ENCODE peak calls at places on chromosomes 5 and 9, in four cellular contexts. V is CD8-positive, alpha-beta T cell; E is Calu3; T is psoas muscle. M is an unnamed sample.

GRCh38 chr9:101578378-101578777 is 16.4 kb downstream of the PPP3R2 start:
- DNase-seq in T (no peak), V (no peak), E (no peak), M (peak)

GRCh38 chr9:136244116-136244775 is 1.4 kb downstream of the QSOX2 start:
- DNase-seq in V (peak), E (no peak), T (no peak), M (no peak)

GRCh38 chr5:179475211-179475840 is 75.0 kb upstream of the RUFY1 start:
- DNase-seq in V (no peak), T (no peak), E (no peak), M (no peak)

GRCh38 chr9:135814421-135814820 is 92.9 kb downstream of the CAMSAP1 start:
- DNase-seq in T (no peak), V (no peak), E (no peak), M (no peak)

GRCh38 chr9:94672811-94673487 is 33.6 kb upstream of the FBP1 start:
- DNase-seq in T (no peak), V (no peak), E (no peak), M (no peak)

GRCh38 chr5:133357758-133358157 is 254.6 kb downstream of the FSTL4 start:
- DNase-seq in T (no peak), V (no peak), E (no peak), M (no peak)

GRCh38 chr5:56900858-56901578 is 8.4 kb upstream of the SETD9 start:
- DNase-seq in E (peak), V (peak), T (no peak), M (no peak)

GRCh38 chr5:20610650-20611049 is 622.6 kb upstream of the CDH18 start:
- DNase-seq in V (no peak), E (no peak), T (no peak), M (no peak)

GRCh38 chr9:69946800-69947437 is 96.7 kb upstream of the MAMDC2 start:
- DNase-seq in E (peak), T (no peak), V (no peak), M (peak)

GRCh38 chr9:126292736-126293521 is 33.7 kb upstream of the MVB12B start:
- DNase-seq in E (no peak), V (no peak), T (no peak), M (no peak)

GRCh38 chr5:168121138-168121494 is 170.3 kb upstream of the WWC1 start:
- DNase-seq in V (no peak), T (no peak), E (no peak), M (no peak)

GRCh38 chr5:132458226-132458560 is 32.4 kb downstream of the IRF1 start:
- DNase-seq in V (no peak), T (no peak), E (no peak), M (no peak)

GRCh38 chr5:24364711-24365110 is 280.1 kb downstream of the CDH10 start:
- DNase-seq in T (no peak), E (no peak), V (no peak), M (no peak)

GRCh38 chr5:15683332-15683731 is 183.4 kb downstream of the FBXL7 start:
- DNase-seq in V (no peak), E (no peak), T (no peak), M (no peak)

GRCh38 chr5:172807766-172808311 is 26.2 kb upstream of the ERGIC1 start:
- DNase-seq in E (no peak), V (no peak), T (no peak), M (no peak)

GRCh38 chr9:126857261-126857960 is 3.0 kb upstream of the ZBTB34 start:
- DNase-seq in E (no peak), T (no peak), V (no peak), M (no peak)

GRCh38 chr9:114287001-114287762 is 35.7 kb upstream of the ORM1 start:
- DNase-seq in V (no peak), T (peak), E (no peak), M (no peak)

GRCh38 chr9:101162231-101162630 is 133.7 kb downstream of the PLPPR1 start:
- DNase-seq in V (no peak), E (no peak), T (no peak), M (no peak)

GRCh38 chr5:33343661-33344327 is 97.0 kb upstream of the TARS1 start:
- DNase-seq in E (no peak), V (no peak), T (no peak), M (no peak)

GRCh38 chr5:51345106-51345505 is 38.1 kb upstream of the ISL1 start:
- DNase-seq in T (no peak), E (no peak), V (no peak), M (no peak)

GRCh38 chr5:74030821-74031220 is 404.8 kb downstream of the ARHGEF28 start:
- DNase-seq in T (no peak), E (no peak), V (no peak), M (no peak)

GRCh38 chr5:134603059-134603458 is 29.6 kb downstream of the SAR1B start:
- DNase-seq in T (no peak), E (no peak), V (no peak), M (no peak)

GRCh38 chr5:1875481-1875842 is 7.3 kb downstream of the IRX4 start:
- DNase-seq in T (no peak), V (no peak), E (no peak), M (no peak)

GRCh38 chr5:60333103-60333502 is 366.9 kb downstream of the DEPDC1B start:
- DNase-seq in E (no peak), V (no peak), T (no peak), M (no peak)

GRCh38 chr5:15010936-15011335 is 139.4 kb upstream of the ANKH start:
- DNase-seq in T (no peak), V (no peak), E (no peak), M (no peak)

GRCh38 chr5:38039826-38040225 is 200.0 kb upstream of the GDNF start:
- DNase-seq in V (no peak), T (no peak), E (no peak), M (no peak)

GRCh38 chr9:113997610-113998009 is 80.5 kb downstream of the AMBP start:
- DNase-seq in V (no peak), T (no peak), E (no peak), M (peak)

GRCh38 chr9:79023134-79023577 is 548.6 kb upstream of the TLE4 start:
- DNase-seq in V (no peak), T (no peak), E (no peak), M (no peak)

GRCh38 chr9:12554636-12555035 is 138.5 kb upstream of the TYRP1 start:
- DNase-seq in E (peak), T (no peak), V (no peak), M (no peak)

GRCh38 chr5:55691265-55692105 is 20.6 kb downstream of the SLC38A9 start:
- DNase-seq in V (no peak), E (no peak), T (no peak), M (no peak)

GRCh38 chr5:55564716-55565115 is 30.0 kb upstream of the PLPP1 start:
- DNase-seq in T (no peak), V (no peak), E (no peak), M (no peak)

GRCh38 chr9:109190151-109190550 is 23.1 kb upstream of the FRRS1L start:
- DNase-seq in E (no peak), V (no peak), T (no peak), M (no peak)

GRCh38 chr5:124235576-124235975 is 510.9 kb downstream of the ZNF608 start:
- DNase-seq in E (no peak), T (no peak), V (no peak), M (no peak)

DNA sequence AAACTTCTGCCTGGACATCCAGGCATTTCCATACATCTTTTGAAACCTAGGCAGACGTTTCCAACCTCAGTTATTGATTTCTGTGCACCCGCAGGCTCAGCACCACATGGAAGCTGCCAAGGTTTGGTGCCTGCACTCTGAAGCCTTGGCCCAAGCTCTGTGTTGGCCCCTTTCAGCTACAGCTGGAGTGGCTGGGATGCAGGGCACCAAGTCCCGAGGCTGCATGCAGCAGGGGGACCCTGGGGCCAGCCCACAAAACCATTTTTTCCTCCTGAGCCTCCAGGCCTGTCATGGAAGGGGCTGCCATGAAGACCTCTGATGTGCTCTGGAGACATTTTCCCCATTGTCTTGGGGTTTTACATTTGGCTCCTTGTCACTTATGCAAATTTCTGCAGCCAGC is 49.9 kb downstream of the NFX1 start:
- DNase-seq in T (no peak), V (no peak), E (no peak), M (no peak)
- TF ChIP-seq CTCF in T (no peak), V (no peak), E (no peak), M (no peak)

GRCh38 chr9:130897105-130897751 is 616 bp upstream of the QRFP start:
- DNase-seq in T (no peak), E (no peak), V (no peak), M (no peak)

GRCh38 chr9:130898552-130898852 is 1.9 kb upstream of the QRFP start:
- DNase-seq in E (no peak), V (no peak), T (no peak), M (no peak)

GRCh38 chr9:130897848-130898551 is 1.4 kb upstream of the QRFP start:
- DNase-seq in T (peak), E (no peak), V (no peak), M (no peak)

GRCh38 chr9:130900701-130901497 is 4.3 kb upstream of the QRFP start:
- DNase-seq in T (no peak), V (no peak), E (no peak), M (no peak)

DNA sequence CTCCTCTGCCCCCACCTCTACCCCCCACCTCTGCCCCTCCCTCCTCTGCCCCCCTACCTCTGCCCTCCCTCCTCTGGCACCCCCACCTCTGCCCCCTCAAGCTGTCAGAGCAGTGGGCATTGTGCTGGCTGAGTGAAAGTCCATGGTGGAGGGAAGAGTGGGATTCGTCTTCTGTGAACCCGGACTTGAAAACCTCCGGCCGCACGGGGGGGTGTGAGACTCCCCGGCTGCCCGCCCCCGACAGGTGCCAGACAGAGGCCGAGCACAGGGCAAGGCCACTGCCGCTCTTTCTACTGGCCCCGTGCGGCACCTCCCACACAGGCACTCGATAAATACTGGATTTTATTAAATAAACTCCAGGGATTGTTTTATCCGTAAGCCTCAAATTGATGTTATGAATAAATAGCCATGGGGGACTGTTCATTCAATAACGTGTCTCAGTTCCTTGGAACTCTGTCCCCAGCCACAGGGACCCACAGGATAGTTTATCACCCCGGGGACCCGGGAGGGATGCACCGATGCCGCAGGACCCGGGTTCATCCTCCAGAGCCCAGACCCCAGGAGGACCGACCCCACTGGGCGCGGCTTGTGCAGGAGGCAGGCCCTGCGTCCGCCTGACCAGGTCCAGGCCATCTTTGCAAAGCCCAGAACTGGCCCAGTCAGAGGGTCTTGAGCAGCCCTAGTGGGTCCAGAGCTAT is 2.6 kb upstream of the QRFP start:
- DNase-seq in T (no peak), V (no peak), E (no peak), M (no peak)
- TF ChIP-seq CTCF in T (no peak), V (no peak), E (no peak), M (no peak)

GRCh38 chr9:2622361-2623045 is 916 bp downstream of the VLDLR start:
- DNase-seq in V (no peak), T (peak), E (peak), M (no peak)
- TF ChIP-seq CTCF in V (no peak), T (no peak), E (no peak), M (no peak)

GRCh38 chr5:175713930-175714329 is 56.1 kb downstream of the HRH2 start:
- DNase-seq in V (no peak), E (no peak), T (no peak), M (peak)

GRCh38 chr5:175717837-175718236 is 60.0 kb downstream of the HRH2 start:
- DNase-seq in V (no peak), E (no peak), T (no peak), M (no peak)

GRCh38 chr5:175714686-175715085 is 56.8 kb downstream of the HRH2 start:
- DNase-seq in T (no peak), V (no peak), E (no peak), M (peak)

GRCh38 chr5:175715627-175716522 is 58.0 kb downstream of the HRH2 start:
- DNase-seq in E (no peak), V (no peak), T (no peak), M (peak)

GRCh38 chr5:175718401-175719108 is 60.7 kb downstream of the HRH2 start:
- DNase-seq in T (peak), V (peak), E (peak), M (no peak)
- TF ChIP-seq CTCF in T (peak), V (peak), E (peak), M (peak)

DNA sequence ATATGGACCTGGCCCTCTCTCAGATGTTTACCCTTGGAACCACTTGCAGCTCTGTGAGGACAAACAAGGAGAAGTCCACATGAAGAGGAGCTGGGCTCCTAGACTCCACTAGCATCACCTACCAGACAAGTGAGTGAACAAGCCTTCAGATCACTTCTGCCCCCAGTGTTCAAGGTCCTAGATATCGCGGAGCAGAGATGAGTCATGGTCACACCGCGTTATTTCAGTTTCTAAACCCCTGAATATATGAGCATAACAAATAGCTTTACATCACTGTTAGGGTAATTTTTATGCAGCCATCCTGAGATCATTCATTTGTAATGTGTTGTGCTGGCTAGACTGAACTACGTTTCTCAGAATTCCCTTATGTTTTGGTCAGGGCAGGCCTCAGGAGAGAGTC is 77.0 kb upstream of the DAP start:
- DNase-seq in V (no peak), E (no peak), T (no peak), M (no peak)
- TF ChIP-seq CTCF in V (no peak), E (no peak), T (no peak), M (no peak)

DNA sequence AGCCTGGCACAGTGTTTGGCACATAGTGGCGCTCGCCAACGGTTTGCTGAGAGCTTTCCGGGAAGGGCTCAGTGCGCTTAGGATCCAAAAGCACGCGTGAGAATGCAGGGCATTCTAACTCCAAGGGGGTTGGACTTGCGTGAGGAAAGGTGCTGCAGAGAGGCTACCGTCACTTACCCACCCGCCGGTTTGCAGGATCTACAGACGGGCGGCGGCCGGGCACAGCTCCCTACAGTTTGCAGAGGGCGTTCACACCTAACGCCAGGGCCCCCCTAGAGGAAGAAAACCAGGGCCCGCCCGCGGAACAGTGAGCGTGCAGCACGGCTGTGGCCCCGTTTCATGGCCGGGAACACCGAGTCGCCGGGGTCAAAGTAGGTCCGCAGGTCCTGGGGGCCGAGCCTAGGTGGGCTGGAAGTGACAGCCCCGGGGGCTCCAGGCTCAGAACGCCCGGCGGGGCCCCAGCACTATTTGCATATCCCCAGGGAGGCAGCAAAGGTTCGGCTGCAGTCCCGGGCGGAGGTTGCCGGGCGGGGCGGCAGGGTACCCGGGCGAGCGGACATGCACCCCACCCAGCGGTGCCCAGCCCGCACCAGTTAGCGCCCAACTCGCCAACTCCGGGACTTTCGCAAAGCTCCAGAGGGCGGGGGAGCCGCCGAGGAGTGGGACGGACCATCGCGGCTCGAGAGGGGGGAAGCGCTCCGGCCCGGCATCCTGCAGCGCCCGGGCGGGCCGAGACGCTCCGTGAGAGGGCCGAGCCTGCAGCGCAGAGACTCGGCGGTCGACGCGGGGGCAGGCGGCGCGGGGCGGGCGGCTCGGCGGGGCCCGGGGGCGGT is 498 bp upstream of the GALNT10 start:
- DNase-seq in T (peak), V (peak), E (peak), M (peak)
- TF ChIP-seq CTCF in T (peak), V (peak), E (peak), M (peak)

DNA sequence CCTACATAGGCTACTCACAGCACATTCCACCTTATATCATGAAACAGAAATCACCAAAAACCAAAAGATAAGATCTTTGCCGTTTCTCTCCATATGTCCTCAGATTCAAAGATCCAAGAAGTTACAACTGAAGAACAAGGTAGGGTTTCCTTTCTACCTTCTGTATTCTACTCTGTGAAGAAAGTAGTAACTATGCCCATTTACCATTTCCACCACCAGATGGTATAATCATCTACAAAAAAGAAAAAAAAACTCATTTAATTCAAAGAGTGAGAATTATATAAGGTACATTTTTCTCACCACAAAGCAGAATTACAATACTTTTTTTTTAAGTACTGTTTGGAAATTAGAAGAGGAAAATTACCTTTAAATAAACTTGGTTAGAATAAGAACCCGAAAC is 172.6 kb upstream of the PTGER4 start:
- DNase-seq in E (no peak), V (no peak), T (no peak), M (no peak)
- TF ChIP-seq CTCF in E (no peak), V (peak), T (no peak), M (no peak)

GRCh38 chr9:18393340-18394130 is 80.4 kb upstream of the ADAMTSL1 start:
- DNase-seq in E (peak), T (no peak), V (no peak), M (no peak)
- TF ChIP-seq CTCF in E (no peak), T (no peak), V (no peak), M (no peak)

GRCh38 chr5:141708016-141708415 is 26.0 kb upstream of the ARAP3 start:
- DNase-seq in E (no peak), T (no peak), V (no peak), M (no peak)
- TF ChIP-seq CTCF in E (no peak), T (no peak), V (no peak), M (no peak)

GRCh38 chr9:128190013-128190412 is 1.4 kb downstream of the CIZ1 start:
- DNase-seq in T (no peak), V (no peak), E (no peak), M (no peak)

GRCh38 chr9:128193469-128194096 is 2.2 kb upstream of the CIZ1 start:
- DNase-seq in E (no peak), T (no peak), V (no peak), M (no peak)

GRCh38 chr9:128191406-128192046 is at the start of gene CIZ1:
- DNase-seq in T (peak), E (peak), V (peak), M (peak)

GRCh38 chr9:128190516-128191405 is 611 bp downstream of the CIZ1 start:
- DNase-seq in V (no peak), T (no peak), E (no peak), M (no peak)

GRCh38 chr9:128192601-128193371 is 1.4 kb upstream of the CIZ1 start:
- DNase-seq in T (peak), V (peak), E (peak), M (peak)
- TF ChIP-seq CTCF in T (peak), V (peak), E (no peak), M (peak)